ENCODE peak calls at places on chromosomes 12 and 14, in eight cellular contexts. Y is stimulated activated CD8-positive, alpha-beta memory T cell treated with anti-CD3 and anti-CD28 coated beads, Interleukin-4, amount 100 ng/mL, for 24 hours; E is activated CD8-positive, alpha-beta memory T cell treated with anti-CD3 and anti-CD28 coated beads for 48 hours; S is GM12891; J is choroid plexus epithelial cell; L is right atrium auricular region; R is dermis blood vessel endothelial cell; Q is hypothalamus. A is an unnamed sample.

GRCh38 chr14:93073833-93074769 is 41.6 kb downstream of the ITPK1 start:
- DNase-seq in Y (no peak), E (no peak), S (no peak), J (peak; percentile 48), L (peak; percentile 74), R (peak; percentile 17), Q (no peak), A (no peak)

GRCh38 chr14:95464524-95464923 is 51.9 kb downstream of the SYNE3 start:
- DNase-seq in Y (no peak), E (no peak), S (no peak), J (no peak), L (no peak), R (no peak), Q (no peak), A (no peak)

GRCh38 chr12:107448198-107448597 is 237.4 kb upstream of the PWP1 start:
- DNase-seq in Y (no peak), E (no peak), S (no peak), J (peak; percentile 49), L (no peak), R (peak; percentile 26), Q (no peak), A (no peak)

GRCh38 chr14:105944632-105945610 is 418.5 kb downstream of the TMEM121 start:
- DNase-seq in Y (peak; percentile 73), E (peak; percentile 61), S (no peak), J (no peak), L (peak; percentile 57), R (no peak), Q (no peak), A (no peak)

GRCh38 chr14:93742761-93743160 is 45.5 kb downstream of the PRIMA1 start:
- DNase-seq in Y (no peak), E (no peak), S (no peak), J (no peak), L (peak; percentile 72), R (no peak), Q (no peak), A (peak; percentile 39)

GRCh38 chr12:27870939-27871338 is 90.9 kb upstream of the MANSC4 start:
- DNase-seq in Y (no peak), E (no peak), S (no peak), J (peak; percentile 88), L (no peak), R (no peak), Q (no peak), A (no peak)

GRCh38 chr14:100802179-100802578 is 23.7 kb upstream of the MEG3 start:
- DNase-seq in Y (no peak), E (no peak), S (no peak), J (no peak), L (no peak), R (no peak), Q (no peak), A (no peak)

GRCh38 chr12:102851246-102851645 is 65.8 kb downstream of the PAH start:
- DNase-seq in Y (no peak), E (no peak), S (no peak), J (no peak), L (no peak), R (no peak), Q (no peak), A (no peak)

GRCh38 chr12:120708646-120709045 is 1.6 kb upstream of the UNC119B start:
- DNase-seq in Y (no peak), E (no peak), S (no peak), J (no peak), L (no peak), R (no peak), Q (no peak), A (no peak)

GRCh38 chr12:19234171-19234704 is 104.7 kb downstream of the PLEKHA5 start:
- DNase-seq in Y (no peak), E (no peak), S (no peak), J (peak; percentile 50), L (no peak), R (no peak), Q (no peak), A (no peak)

GRCh38 chr12:122687091-122687490 is 16.1 kb downstream of the HCAR2 start:
- DNase-seq in Y (no peak), E (no peak), S (no peak), J (peak; percentile 69), L (no peak), R (peak; percentile 13), Q (no peak), A (no peak)

GRCh38 chr14:50383618-50384225 is 13.0 kb downstream of the CDKL1 start:
- DNase-seq in Y (no peak), E (no peak), S (no peak), J (peak; percentile 41), L (no peak), R (no peak), Q (no peak), A (no peak)

GRCh38 chr12:18797604-18798003 is 59.7 kb downstream of the CAPZA3 start:
- DNase-seq in Y (no peak), E (no peak), S (no peak), J (no peak), L (no peak), R (no peak), Q (no peak), A (no peak)

GRCh38 chr12:130765186-130765659 is 49.1 kb upstream of the RIMBP2 start:
- DNase-seq in Y (no peak), E (no peak), S (no peak), J (peak; percentile 6), L (no peak), R (peak; percentile 29), Q (no peak), A (no peak)

GRCh38 chr12:116376354-116377193 is 99.1 kb upstream of the MED13L start:
- DNase-seq in Y (no peak), E (no peak), S (no peak), J (peak; percentile 35), L (no peak), R (peak; percentile 92), Q (no peak), A (no peak)

GRCh38 chr12:39331539-39332261 is 111.2 kb downstream of the KIF21A start:
- DNase-seq in Y (no peak), E (no peak), S (no peak), J (no peak), L (no peak), R (no peak), Q (no peak), A (no peak)